ENCODE peak calls at places on chromosome 1, in nine cellular contexts. H is activated T-helper 17 cell treated with anti-CD3 and anti-CD28 coated beads, Interleukin-2, amount 50 U/mL, for 72 hours; D is right cardiac atrium; C is RWPE2; M is left cardiac atrium; O is stimulated activated naive CD8-positive, alpha-beta T cell treated with anti-CD3 and anti-CD28 coated beads, Interleukin-15, amount 100 ng/mL, for 72 hours; G is sciatic nerve; K is foreskin keratinocyte; Y is left ventricle myocardium superior. J is an unnamed sample.

GRCh38 chr1:77524038-77524437 is 158.4 kb downstream of the ZZZ3 start:
- ATAC-seq in H (no peak), D (no peak), C (no peak), M (no peak), O (no peak), G (no peak), K (no peak), Y (no peak), J (no peak)

GRCh38 chr1:35797380-35797779 is 10.4 kb upstream of the AGO4 start:
- ATAC-seq in H (no peak), D (no peak), C (no peak), M (no peak), O (no peak), G (no peak), K (no peak), Y (no peak), J (no peak)

GRCh38 chr1:78038491-78038939 is 7.3 kb upstream of the GIPC2 start:
- ATAC-seq in H (no peak), D (no peak), C (peak; percentile 29), M (no peak), O (no peak), G (no peak), K (no peak), Y (no peak), J (no peak)

GRCh38 chr1:221777434-221778072 is 35.7 kb upstream of the DUSP10 start:
- ATAC-seq in H (peak; percentile 78), D (no peak), C (no peak), M (no peak), O (peak; percentile 86), G (no peak), K (no peak), Y (no peak), J (no peak)

GRCh38 chr1:1900883-1901640 is 10.2 kb upstream of the GNB1 start:
- ATAC-seq in H (no peak), D (no peak), C (no peak), M (no peak), O (no peak), G (no peak), K (peak; percentile 26), Y (no peak), J (no peak)

GRCh38 chr1:168774241-168774640 is 45.2 kb upstream of the DPT start:
- ATAC-seq in H (no peak), D (peak; percentile 98), C (no peak), M (peak; percentile 99), O (no peak), G (peak; percentile 96), K (no peak), Y (peak; percentile 99), J (peak; percentile 85)

GRCh38 chr1:89383185-89383584 is 19.3 kb downstream of the GBP6 start:
- ATAC-seq in H (no peak), D (no peak), C (no peak), M (no peak), O (no peak), G (no peak), K (no peak), Y (no peak), J (no peak)

GRCh38 chr1:1451696-1452364 is 2.3 kb downstream of the ATAD3C start:
- ATAC-seq in H (no peak), D (no peak), C (no peak), M (no peak), O (no peak), G (no peak), K (no peak), Y (no peak), J (no peak)

GRCh38 chr1:198929961-198930599 is 291.2 kb downstream of the PTPRC start:
- ATAC-seq in H (peak; percentile 85), D (peak; percentile 67), C (peak; percentile 39), M (peak; percentile 69), O (peak; percentile 77), G (peak; percentile 72), K (peak; percentile 13), Y (peak; percentile 82), J (no peak)

GRCh38 chr1:176670853-176671252 is 207.9 kb downstream of the PAPPA2 start:
- ATAC-seq in H (no peak), D (no peak), C (no peak), M (no peak), O (no peak), G (no peak), K (no peak), Y (peak; percentile 20), J (no peak)

GRCh38 chr1:230188826-230189225 is 121.8 kb downstream of the GALNT2 start:
- ATAC-seq in H (no peak), D (no peak), C (no peak), M (no peak), O (no peak), G (no peak), K (no peak), Y (no peak), J (no peak)

GRCh38 chr1:213275293-213275692 is 224.3 kb downstream of the RPS6KC1 start:
- ATAC-seq in H (no peak), D (no peak), C (no peak), M (no peak), O (no peak), G (no peak), K (no peak), Y (no peak), J (no peak)

GRCh38 chr1:52852854-52853253 is 10.3 kb downstream of the ZYG11A start:
- ATAC-seq in H (no peak), D (no peak), C (no peak), M (no peak), O (no peak), G (no peak), K (no peak), Y (no peak), J (no peak)

GRCh38 chr1:90220941-90221693 is 226.2 kb downstream of the ZNF326 start:
- ATAC-seq in H (no peak), D (no peak), C (no peak), M (no peak), O (no peak), G (no peak), K (no peak), Y (no peak), J (no peak)

GRCh38 chr1:5888606-5889211 is 103.5 kb downstream of the NPHP4 start:
- ATAC-seq in H (no peak), D (no peak), C (no peak), M (no peak), O (no peak), G (no peak), K (no peak), Y (no peak), J (no peak)

GRCh38 chr1:179287946-179288345 is 5.7 kb upstream of the SOAT1 start:
- ATAC-seq in H (no peak), D (no peak), C (no peak), M (no peak), O (no peak), G (no peak), K (no peak), Y (no peak), J (no peak)

GRCh38 chr1:86472767-86473166 is 4.0 kb downstream of the CLCA1 start:
- ATAC-seq in H (no peak), D (no peak), C (no peak), M (no peak), O (no peak), G (no peak), K (no peak), Y (no peak), J (no peak)

GRCh38 chr1:152035406-152036315 is 1.1 kb downstream of the S100A11 start:
- ATAC-seq in H (no peak), D (no peak), C (no peak), M (peak; percentile 30), O (no peak), G (peak; percentile 57), K (no peak), Y (peak; percentile 30), J (no peak)

GRCh38 chr1:47991187-47991586 is 6.0 kb downstream of the TRABD2B start:
- ATAC-seq in H (no peak), D (no peak), C (peak; percentile 75), M (no peak), O (no peak), G (no peak), K (peak; percentile 86), Y (no peak), J (no peak)

GRCh38 chr1:116393792-116394191 is 20.7 kb downstream of the ATP1A1 start:
- ATAC-seq in H (no peak), D (no peak), C (no peak), M (no peak), O (no peak), G (no peak), K (no peak), Y (no peak), J (no peak)

J was measured in gastroesophageal sphincter.